ENCODE peak calls at places on chromosomes 13 and 19, in nine cellular contexts. O is T-helper 9 cell; M is activated naive CD4-positive, alpha-beta T cell treated with anti-CD3 and anti-CD28 coated beads, Interleukin-2, amount 10 ng/mL, durations not matched to agents 7 days and 5 days; T is Karpas-422; U is neural crest cell; X is cortex of kidney; I is left cardiac atrium; R is T-helper 2 cell; L is uterus. B is an unnamed sample.

GRCh38 chr13:51207881-51208280 is 14.3 kb upstream of the FAM124A start:
- DNase-seq in O (no peak), M (no peak), T (no peak), U (no peak), X (no peak), I (no peak), R (no peak), L (no peak), B (no peak)

GRCh38 chr19:31613683-31614219 is 264.5 kb upstream of the TSHZ3 start:
- DNase-seq in O (no peak), M (no peak), T (no peak), U (no peak), X (no peak), I (no peak), R (no peak), L (no peak), B (no peak)

GRCh38 chr13:90757127-90757680 is 590.3 kb upstream of the MIR17HG start:
- DNase-seq in O (no peak), M (no peak), T (no peak), U (no peak), X (no peak), I (no peak), R (no peak), L (no peak), B (no peak)

GRCh38 chr19:34314437-34315313 is 50.3 kb upstream of the GPI start:
- DNase-seq in O (no peak), M (no peak), T (peak; percentile 88), U (no peak), X (no peak), I (no peak), R (no peak), L (no peak), B (no peak)

GRCh38 chr19:45403781-45404556 is 900 bp downstream of the PPP1R13L start:
- DNase-seq in O (peak; percentile 54), M (peak; percentile 88), T (peak; percentile 94), U (peak; percentile 39), X (no peak), I (peak; percentile 76), R (peak; percentile 79), L (peak; percentile 37), B (peak; percentile 90)

GRCh38 chr13:37360556-37360955 is 238.0 kb downstream of the POSTN start:
- DNase-seq in O (no peak), M (no peak), T (no peak), U (no peak), X (no peak), I (no peak), R (no peak), L (no peak), B (no peak)

GRCh38 chr19:40231057-40231456 is 4.6 kb upstream of the CCNP start:
- DNase-seq in O (no peak), M (no peak), T (no peak), U (no peak), X (no peak), I (no peak), R (no peak), L (no peak), B (no peak)

GRCh38 chr13:98295371-98295770 is 118.3 kb upstream of the RNF113B start:
- DNase-seq in O (no peak), M (no peak), T (no peak), U (no peak), X (no peak), I (no peak), R (no peak), L (no peak), B (no peak)

GRCh38 chr19:41427647-41428480 is 690 bp upstream of the B3GNT8 start:
- DNase-seq in O (peak; percentile 48), M (peak; percentile 47), T (peak; percentile 37), U (no peak), X (no peak), I (no peak), R (peak; percentile 75), L (peak; percentile 32), B (no peak)

GRCh38 chr19:2175742-2176141 is 12.0 kb downstream of the DOT1L start:
- DNase-seq in O (no peak), M (no peak), T (no peak), U (no peak), X (no peak), I (no peak), R (no peak), L (no peak), B (no peak)

GRCh38 chr19:3184847-3185481 is 766 bp upstream of the NCLN start:
- DNase-seq in O (peak; percentile 68), M (peak; percentile 83), T (no peak), U (no peak), X (no peak), I (peak; percentile 82), R (no peak), L (no peak), B (peak; percentile 82)

GRCh38 chr13:94173312-94173854 is 306.1 kb downstream of the DCT start:
- DNase-seq in O (no peak), M (no peak), T (no peak), U (no peak), X (no peak), I (no peak), R (peak; percentile 11), L (no peak), B (no peak)

GRCh38 chr19:12133069-12133468 is 7.1 kb downstream of the ZNF20 start:
- DNase-seq in O (no peak), M (no peak), T (no peak), U (no peak), X (no peak), I (no peak), R (peak; percentile 24), L (no peak), B (no peak)

GRCh38 chr19:1690570-1691307 is 38.3 kb upstream of the TCF3 start:
- DNase-seq in O (peak; percentile 42), M (peak; percentile 82), T (peak; percentile 91), U (peak; percentile 60), X (no peak), I (peak; percentile 40), R (peak; percentile 60), L (no peak), B (no peak)

GRCh38 chr13:46507978-46508377 is 45.0 kb upstream of the LRCH1 start:
- DNase-seq in O (no peak), M (no peak), T (no peak), U (no peak), X (no peak), I (no peak), R (no peak), L (no peak), B (no peak)

GRCh38 chr19:49710372-49710951 is 19.5 kb downstream of the CPT1C start:
- DNase-seq in O (no peak), M (no peak), T (no peak), U (no peak), X (no peak), I (no peak), R (no peak), L (no peak), B (no peak)

GRCh38 chr13:99465454-99465853 is 35.8 kb upstream of the TM9SF2 start:
- DNase-seq in O (no peak), M (no peak), T (no peak), U (no peak), X (no peak), I (no peak), R (peak; percentile 50), L (no peak), B (no peak)

GRCh38 chr19:11091343-11092153 is 2.3 kb downstream of the LDLR start:
- DNase-seq in O (peak; percentile 55), M (peak; percentile 61), T (no peak), U (no peak), X (no peak), I (peak; percentile 69), R (peak; percentile 64), L (peak; percentile 71), B (no peak)

GRCh38 chr19:41324921-41325639 is 15.1 kb downstream of the CCDC97 start:
- DNase-seq in O (no peak), M (no peak), T (no peak), U (no peak), X (no peak), I (peak; percentile 87), R (no peak), L (peak; percentile 80), B (peak; percentile 69)

GRCh38 chr19:41407271-41407670 is 9.7 kb downstream of the BCKDHA start:
- DNase-seq in O (no peak), M (no peak), T (peak; percentile 67), U (no peak), X (no peak), I (no peak), R (no peak), L (no peak), B (no peak)

GRCh38 chr19:38073806-38074685 is 150.0 kb downstream of the DPF1 start:
- DNase-seq in O (no peak), M (no peak), T (no peak), U (peak; percentile 22), X (no peak), I (no peak), R (no peak), L (no peak), B (no peak)

B was measured in HuH-7.5.